ENCODE peak calls at places on chromosomes 16 and 17, in eight cellular contexts. V, Z, P, E, U, B, K and G are unnamed samples.

GRCh38 chr17:10316986-10317834 is 55.6 kb downstream of the MYH13 start:
- DNase-seq in V (peak), Z (peak), P (peak), E (no peak), U (peak), B (peak), K (peak), G (peak)

GRCh38 chr16:57576429-57576870 is 34.0 kb downstream of the ADGRG5 start:
- DNase-seq in V (peak), Z (peak), P (peak), E (peak), U (peak), B (peak), K (peak), G (peak)

GRCh38 chr17:11852911-11853310 is 144.4 kb downstream of the ZNF18 start:
- DNase-seq in V (no peak), Z (no peak), P (no peak), E (no peak), U (no peak), B (no peak), K (no peak), G (no peak)

GRCh38 chr16:81284995-81285600 is 29.7 kb upstream of the GAN start:
- DNase-seq in V (no peak), Z (no peak), P (no peak), E (no peak), U (no peak), B (no peak), K (no peak), G (no peak)

GRCh38 chr17:48456584-48456983 is 26.6 kb upstream of the SKAP1 start:
- DNase-seq in V (peak), Z (no peak), P (no peak), E (no peak), U (peak), B (no peak), K (no peak), G (peak)

GRCh38 chr16:21628772-21629171 is 23.6 kb downstream of the IGSF6 start:
- DNase-seq in V (no peak), Z (no peak), P (no peak), E (no peak), U (no peak), B (peak), K (no peak), G (no peak)

GRCh38 chr17:51230306-51230705 is 29.5 kb downstream of the MBTD1 start:
- DNase-seq in V (no peak), Z (peak), P (no peak), E (no peak), U (no peak), B (peak), K (no peak), G (no peak)

GRCh38 chr17:83006515-83007455 is 72.6 kb upstream of the METRNL start:
- DNase-seq in V (no peak), Z (no peak), P (peak), E (no peak), U (no peak), B (no peak), K (no peak), G (no peak)

GRCh38 chr17:68290955-68291835 is at the start of the genes ARSG and SLC16A6:
- DNase-seq in V (peak), Z (peak), P (peak), E (no peak), U (peak), B (peak), K (peak), G (peak)

GRCh38 chr17:59277031-59277430 is 54.4 kb upstream of the YPEL2 start:
- DNase-seq in V (no peak), Z (peak), P (no peak), E (no peak), U (no peak), B (no peak), K (no peak), G (peak)

GRCh38 chr16:74064120-74064735 is 232.4 kb upstream of the PSMD7 start:
- DNase-seq in V (no peak), Z (no peak), P (peak), E (no peak), U (no peak), B (peak), K (no peak), G (no peak)

GRCh38 chr16:66598111-66598510 is 6.4 kb upstream of the CMTM3 start:
- DNase-seq in V (no peak), Z (no peak), P (no peak), E (no peak), U (no peak), B (no peak), K (no peak), G (no peak)

GRCh38 chr16:31145398-31145990 is 4.4 kb downstream of the PRSS36 start:
- DNase-seq in V (no peak), Z (no peak), P (no peak), E (no peak), U (no peak), B (no peak), K (no peak), G (no peak)

GRCh38 chr16:25925466-25925865 is 233.7 kb downstream of the HS3ST4 start:
- DNase-seq in V (no peak), Z (no peak), P (no peak), E (no peak), U (no peak), B (no peak), K (no peak), G (no peak)

GRCh38 chr17:79809530-79810137 is 12.8 kb upstream of the CBX8 start:
- DNase-seq in V (peak), Z (no peak), P (no peak), E (no peak), U (no peak), B (no peak), K (no peak), G (no peak)

GRCh38 chr17:63928172-63928666 is 3.9 kb downstream of the CD79B start:
- DNase-seq in V (no peak), Z (peak), P (no peak), E (no peak), U (no peak), B (no peak), K (no peak), G (no peak)

GRCh38 chr17:78844301-78845005 is 3.8 kb upstream of the USP36 start:
- DNase-seq in V (no peak), Z (no peak), P (peak), E (no peak), U (no peak), B (peak), K (no peak), G (no peak)

GRCh38 chr16:65572156-65572555 is 450.3 kb upstream of the CDH11 start:
- DNase-seq in V (no peak), Z (no peak), P (peak), E (no peak), U (no peak), B (peak), K (no peak), G (no peak)

GRCh38 chr17:70259400-70259799 is 90.1 kb downstream of the KCNJ2 start:
- DNase-seq in V (no peak), Z (no peak), P (no peak), E (no peak), U (no peak), B (no peak), K (no peak), G (no peak)

GRCh38 chr17:49968380-49969133 is 433 bp upstream of the DLX4 start:
- DNase-seq in V (peak), Z (peak), P (peak), E (no peak), U (peak), B (peak), K (peak), G (peak)

GRCh38 chr16:66682271-66682670 is 14.3 kb downstream of the CMTM4 start:
- DNase-seq in V (no peak), Z (no peak), P (no peak), E (no peak), U (no peak), B (no peak), K (no peak), G (no peak)

GRCh38 chr17:42411905-42412679 is 11.0 kb downstream of the CAVIN1 start:
- DNase-seq in V (no peak), Z (no peak), P (no peak), E (no peak), U (no peak), B (no peak), K (no peak), G (no peak)

GRCh38 chr16:66403531-66404145 is 23.5 kb upstream of the BEAN1 start:
- DNase-seq in V (no peak), Z (no peak), P (no peak), E (no peak), U (no peak), B (no peak), K (no peak), G (no peak)

GRCh38 chr17:10087333-10087732 is 111.1 kb downstream of the GAS7 start:
- DNase-seq in V (no peak), Z (no peak), P (no peak), E (no peak), U (no peak), B (no peak), K (no peak), G (no peak)

GRCh38 chr16:87598431-87598830 is 3.9 kb upstream of the JPH3 start:
- DNase-seq in V (no peak), Z (no peak), P (no peak), E (no peak), U (no peak), B (peak), K (no peak), G (no peak)

DNA sequence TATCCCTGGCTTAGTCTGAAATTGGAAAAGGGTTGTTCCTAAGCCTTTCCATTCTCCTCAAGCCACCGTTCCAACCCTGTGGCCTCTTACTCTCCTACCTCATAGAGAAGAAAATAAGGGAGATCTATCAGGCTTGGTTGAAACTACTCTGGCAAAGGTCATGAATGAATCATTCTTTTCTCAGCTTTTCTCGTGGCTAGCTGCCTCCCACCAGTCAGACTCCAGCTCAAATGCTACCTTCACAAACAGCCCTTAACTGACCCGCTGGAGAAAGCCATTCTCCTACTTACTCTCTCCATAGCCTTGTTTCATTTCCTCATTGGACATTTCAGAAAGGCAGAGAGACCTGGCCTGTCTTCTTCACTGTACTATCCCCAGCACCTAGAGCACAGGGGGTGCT is 8.9 kb downstream of the MYH10 start:
- DNase-seq in V (no peak), Z (no peak), P (peak), E (no peak), U (no peak), B (peak), K (no peak), G (no peak)
- H3K4me2 ChIP-seq in V (no peak), Z (no peak), P (no peak), E (no peak), U (no peak), B (peak), K (peak), G (no peak)

GRCh38 chr16:1326946-1327618 is 6.4 kb upstream of the BAIAP3 start:
- DNase-seq in V (no peak), Z (no peak), P (no peak), E (no peak), U (no peak), B (no peak), K (no peak), G (no peak)
- H3K4me2 ChIP-seq in V (no peak), Z (no peak), P (no peak), E (no peak), U (no peak), B (no peak), K (no peak), G (no peak)

GRCh38 chr17:4725646-4726300 is 5.5 kb upstream of the MED11 start:
- DNase-seq in V (no peak), Z (no peak), P (no peak), E (no peak), U (no peak), B (no peak), K (no peak), G (no peak)
- H3K4me2 ChIP-seq in V (no peak), Z (no peak), P (no peak), E (no peak), U (no peak), B (no peak), K (no peak), G (no peak)

GRCh38 chr16:3643095-3643730 is 11.3 kb upstream of the DNASE1 start:
- DNase-seq in V (no peak), Z (no peak), P (no peak), E (no peak), U (no peak), B (no peak), K (no peak), G (no peak)

GRCh38 chr16:3642397-3643094 is 11.9 kb upstream of the DNASE1 start:
- DNase-seq in V (no peak), Z (no peak), P (no peak), E (no peak), U (peak), B (no peak), K (no peak), G (no peak)

GRCh38 chr16:3645504-3646347 is 8.8 kb upstream of the DNASE1 start:
- DNase-seq in V (peak), Z (no peak), P (peak), E (peak), U (peak), B (peak), K (no peak), G (no peak)

GRCh38 chr16:3646348-3646920 is 8.1 kb upstream of the DNASE1 start:
- DNase-seq in V (no peak), Z (no peak), P (no peak), E (no peak), U (peak), B (peak), K (peak), G (no peak)

GRCh38 chr16:3645108-3645503 is 9.4 kb upstream of the DNASE1 start:
- DNase-seq in V (no peak), Z (no peak), P (no peak), E (no peak), U (no peak), B (no peak), K (no peak), G (no peak)
- H3K4me2 ChIP-seq in V (peak), Z (no peak), P (no peak), E (peak), U (no peak), B (peak), K (no peak), G (no peak)

GRCh38 chr17:47192549-47192948 is 3.5 kb upstream of the CDC27 start:
- DNase-seq in V (no peak), Z (peak), P (no peak), E (no peak), U (no peak), B (no peak), K (no peak), G (peak)
- H3K4me2 ChIP-seq in V (no peak), Z (peak), P (no peak), E (no peak), U (no peak), B (no peak), K (no peak), G (peak)

GRCh38 chr16:84612686-84613085 is 5.2 kb downstream of the COTL1 start:
- DNase-seq in V (no peak), Z (no peak), P (no peak), E (no peak), U (no peak), B (no peak), K (no peak), G (no peak)

GRCh38 chr16:84614914-84615813 is 2.7 kb downstream of the COTL1 start:
- DNase-seq in V (no peak), Z (no peak), P (no peak), E (no peak), U (no peak), B (no peak), K (no peak), G (no peak)

GRCh38 chr16:84616515-84616914 is 1.4 kb downstream of the COTL1 start:
- DNase-seq in V (no peak), Z (peak), P (peak), E (no peak), U (no peak), B (no peak), K (no peak), G (no peak)

GRCh38 chr16:84613408-84614071 is 4.3 kb downstream of the COTL1 start:
- DNase-seq in V (no peak), Z (no peak), P (no peak), E (no peak), U (no peak), B (no peak), K (no peak), G (no peak)

GRCh38 chr16:84614075-84614474 is 3.8 kb downstream of the COTL1 start:
- DNase-seq in V (no peak), Z (no peak), P (no peak), E (no peak), U (no peak), B (peak), K (no peak), G (no peak)
- H3K4me2 ChIP-seq in V (no peak), Z (peak), P (peak), E (no peak), U (no peak), B (peak), K (peak), G (no peak)

GRCh38 chr17:27578718-27579085 is 52.3 kb upstream of the LGALS9 start:
- DNase-seq in V (no peak), Z (no peak), P (peak), E (no peak), U (peak), B (peak), K (no peak), G (no peak)

GRCh38 chr17:27579304-27579703 is 51.7 kb upstream of the LGALS9 start:
- DNase-seq in V (no peak), Z (no peak), P (no peak), E (no peak), U (no peak), B (no peak), K (no peak), G (no peak)

GRCh38 chr17:27576429-27577123 is 54.4 kb upstream of the LGALS9 start:
- DNase-seq in V (no peak), Z (no peak), P (peak), E (no peak), U (peak), B (peak), K (no peak), G (no peak)

GRCh38 chr17:27577124-27577761 is 53.7 kb upstream of the LGALS9 start:
- DNase-seq in V (no peak), Z (no peak), P (peak), E (no peak), U (peak), B (peak), K (no peak), G (no peak)

DNA sequence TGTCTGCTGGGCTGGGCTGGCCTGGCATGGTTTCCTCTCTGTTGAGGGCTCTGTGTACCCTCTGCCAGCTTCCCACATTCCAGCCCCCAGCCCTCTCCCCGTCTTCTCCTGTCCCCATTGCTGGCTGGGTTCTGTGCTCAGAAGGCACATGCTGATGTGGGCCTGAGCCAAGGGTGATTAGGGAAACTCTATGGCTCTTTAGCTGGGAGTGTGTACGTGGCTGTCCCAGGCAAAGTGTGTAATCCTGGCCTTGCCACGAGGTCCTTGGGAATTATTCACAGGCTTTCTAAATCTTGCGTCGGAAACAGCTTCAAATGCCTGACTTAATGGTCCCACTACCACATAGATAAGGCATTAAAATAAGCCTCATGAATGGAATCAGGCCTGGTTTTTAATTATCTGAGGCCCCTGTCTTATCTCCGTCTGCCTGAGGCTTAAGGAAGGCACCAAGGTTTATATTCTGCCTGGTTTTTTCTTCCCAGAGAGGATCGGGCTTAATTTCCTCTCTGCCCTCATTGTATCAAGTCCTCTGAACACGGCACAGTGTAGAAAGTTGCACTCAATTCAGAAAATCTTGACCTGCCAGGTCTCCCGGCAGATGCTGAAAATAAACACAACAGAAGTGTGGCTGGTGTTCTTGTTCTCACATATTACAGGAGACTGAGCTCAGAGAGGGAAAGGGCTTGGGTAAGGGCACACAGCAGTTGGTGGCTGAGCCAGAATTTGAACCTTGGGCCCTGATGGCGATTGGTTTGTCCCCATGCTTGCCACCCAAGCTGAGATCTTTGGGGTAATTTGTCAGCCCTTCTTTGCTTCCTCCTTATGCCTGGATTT is 52.9 kb upstream of the LGALS9 start:
- DNase-seq in V (no peak), Z (no peak), P (peak), E (no peak), U (peak), B (peak), K (no peak), G (no peak)
- H3K4me2 ChIP-seq in V (no peak), Z (no peak), P (no peak), E (no peak), U (no peak), B (peak), K (no peak), G (no peak)

GRCh38 chr16:359871-360697 is 7.6 kb upstream of the AXIN1 start:
- DNase-seq in V (no peak), Z (no peak), P (no peak), E (no peak), U (no peak), B (no peak), K (no peak), G (no peak)
- H3K4me2 ChIP-seq in V (no peak), Z (no peak), P (no peak), E (no peak), U (no peak), B (no peak), K (no peak), G (no peak)